ENCODE peak calls at places on chromosomes 5 and 9, in four cellular contexts. Y is IMR-90, U is BJ, I is A549. V is an unnamed sample.

GRCh38 chr5:109601736-109602135 is 88.0 kb upstream of the MAN2A1 start:
- DNase-seq in U (no peak), Y (no peak), I (no peak), V (no peak)

GRCh38 chr5:135206862-135207261 is 172.8 kb upstream of the PITX1 start:
- DNase-seq in I (no peak), Y (no peak), U (no peak), V (no peak)

GRCh38 chr5:134247411-134247810 is 21.5 kb upstream of the PPP2CA start:
- DNase-seq in Y (peak; percentile 96), U (peak; percentile 83), I (no peak), V (no peak)

GRCh38 chr9:114619205-114619758 is 8.2 kb downstream of the TMEM268 start:
- DNase-seq in Y (no peak), U (no peak), I (no peak), V (no peak)

GRCh38 chr5:176650354-176650884 is 3.1 kb downstream of the TSPAN17 start:
- DNase-seq in I (no peak), Y (no peak), U (no peak), V (no peak)

GRCh38 chr5:141846031-141846430 is 32.2 kb downstream of the PCDH1 start:
- DNase-seq in Y (peak; percentile 85), I (no peak), U (no peak), V (no peak)

GRCh38 chr5:67542489-67542888 is 345.9 kb upstream of the CD180 start:
- DNase-seq in I (no peak), U (no peak), Y (no peak), V (no peak)

GRCh38 chr9:85212887-85213286 is 528.9 kb downstream of the AGTPBP1 start:
- DNase-seq in I (no peak), Y (no peak), U (peak; percentile 5), V (no peak)

GRCh38 chr9:128102861-128103588 is 24.5 kb downstream of the PTGES2 start:
- DNase-seq in I (no peak), Y (no peak), U (no peak), V (no peak)

GRCh38 chr5:99763021-99763814 is 772.0 kb upstream of the FAM174A start:
- DNase-seq in U (no peak), Y (no peak), I (no peak), V (no peak)

GRCh38 chr5:146878471-146879172 is at the start of gene PPP2R2B:
- DNase-seq in Y (peak; percentile 1), U (no peak), I (no peak), V (no peak)

GRCh38 chr5:148186248-148187003 is 16.4 kb upstream of the SPINK6 start:
- DNase-seq in Y (peak; percentile 22), U (no peak), I (no peak), V (no peak)

GRCh38 chr5:134530375-134531077 is 5.1 kb downstream of the JADE2 start:
- DNase-seq in U (no peak), Y (peak; percentile 76), I (no peak), V (no peak)

GRCh38 chr5:15386122-15386521 is 113.9 kb upstream of the FBXL7 start:
- DNase-seq in Y (no peak), I (no peak), U (no peak), V (no peak)

GRCh38 chr9:39588056-39588814 is 232.8 kb downstream of the SPATA31A1 start:
- DNase-seq in Y (no peak), I (peak; percentile 1), U (no peak), V (no peak)

GRCh38 chr9:137449931-137450537 is 8.9 kb upstream of the ENTPD8 start:
- DNase-seq in I (no peak), U (no peak), Y (no peak), V (no peak)

GRCh38 chr5:115321309-115321708 is 24.9 kb upstream of the CCDC112 start:
- DNase-seq in I (no peak), Y (peak; percentile 23), U (no peak), V (no peak)

GRCh38 chr9:71403106-71403505 is 281.7 kb upstream of the TRPM3 start:
- DNase-seq in I (no peak), Y (no peak), U (no peak), V (no peak)

GRCh38 chr5:115450741-115451140 is 93.8 kb downstream of the FEM1C start:
- DNase-seq in I (no peak), U (peak; percentile 77), Y (peak; percentile 92), V (no peak)

GRCh38 chr5:114377050-114377844 is 15.4 kb downstream of the KCNN2 start:
- DNase-seq in U (no peak), I (no peak), Y (no peak), V (no peak)

GRCh38 chr5:79202076-79202475 is 33.9 kb upstream of the JMY start:
- DNase-seq in Y (peak; percentile 23), U (no peak), I (peak; percentile 29), V (no peak)

GRCh38 chr5:163408311-163408923 is 29.0 kb upstream of the CCNG1 start:
- DNase-seq in Y (peak; percentile 53), U (peak; percentile 7), I (peak; percentile 50), V (peak; percentile 13)

GRCh38 chr5:31901807-31902530 is 263.0 kb downstream of the PDZD2 start:
- DNase-seq in U (no peak), Y (no peak), I (no peak), V (no peak)

GRCh38 chr5:84086517-84086916 is 298.2 kb downstream of the EDIL3 start:
- DNase-seq in I (no peak), Y (peak; percentile 48), U (no peak), V (no peak)

GRCh38 chr5:62596691-62597090 is 18.1 kb downstream of the LRRC70 start:
- DNase-seq in I (no peak), Y (peak; percentile 45), U (no peak), V (no peak)

GRCh38 chr5:128358826-128359225 is 179.2 kb downstream of the FBN2 start:
- DNase-seq in U (peak; percentile 26), Y (peak; percentile 23), I (no peak), V (no peak)

GRCh38 chr5:4700082-4700481 is 440.0 kb upstream of the ADAMTS16 start:
- DNase-seq in Y (no peak), U (no peak), I (no peak), V (no peak)

GRCh38 chr9:88604836-88605499 is 70.0 kb downstream of the NXNL2 start:
- DNase-seq in U (no peak), Y (no peak), I (no peak), V (no peak)

GRCh38 chr5:180093241-180093640 is 21.7 kb upstream of the RNF130 start:
- DNase-seq in U (no peak), I (no peak), Y (no peak), V (no peak)

GRCh38 chr5:180088561-180088960 is 17.0 kb upstream of the RNF130 start:
- DNase-seq in I (no peak), Y (no peak), U (no peak), V (no peak)

GRCh38 chr5:180090098-180090768 is 18.7 kb upstream of the RNF130 start:
- DNase-seq in Y (peak; percentile 59), I (peak; percentile 58), U (no peak), V (no peak)

GRCh38 chr5:180093651-180094382 is 22.3 kb upstream of the RNF130 start:
- DNase-seq in Y (no peak), I (no peak), U (no peak), V (no peak)

GRCh38 chr5:180090769-180091546 is 19.4 kb upstream of the RNF130 start:
- DNase-seq in U (no peak), I (no peak), Y (peak; percentile 14), V (no peak)
- TF ChIP-seq CTCF in U (peak; percentile 38), I (peak; percentile 41), Y (no peak), V (no peak)

GRCh38 chr9:84138543-84138942 is 157.9 kb downstream of the RMI1 start:
- DNase-seq in U (no peak), I (no peak), Y (no peak), V (no peak)

GRCh38 chr9:84139296-84140100 is 158.9 kb downstream of the RMI1 start:
- DNase-seq in U (no peak), I (no peak), Y (peak; percentile 12), V (no peak)

GRCh38 chr9:84141762-84142370 is 161.3 kb downstream of the RMI1 start:
- DNase-seq in I (no peak), U (no peak), Y (no peak), V (no peak)

GRCh38 chr9:84137968-84138367 is 157.4 kb downstream of the RMI1 start:
- DNase-seq in Y (no peak), I (no peak), U (no peak), V (no peak)

DNA sequence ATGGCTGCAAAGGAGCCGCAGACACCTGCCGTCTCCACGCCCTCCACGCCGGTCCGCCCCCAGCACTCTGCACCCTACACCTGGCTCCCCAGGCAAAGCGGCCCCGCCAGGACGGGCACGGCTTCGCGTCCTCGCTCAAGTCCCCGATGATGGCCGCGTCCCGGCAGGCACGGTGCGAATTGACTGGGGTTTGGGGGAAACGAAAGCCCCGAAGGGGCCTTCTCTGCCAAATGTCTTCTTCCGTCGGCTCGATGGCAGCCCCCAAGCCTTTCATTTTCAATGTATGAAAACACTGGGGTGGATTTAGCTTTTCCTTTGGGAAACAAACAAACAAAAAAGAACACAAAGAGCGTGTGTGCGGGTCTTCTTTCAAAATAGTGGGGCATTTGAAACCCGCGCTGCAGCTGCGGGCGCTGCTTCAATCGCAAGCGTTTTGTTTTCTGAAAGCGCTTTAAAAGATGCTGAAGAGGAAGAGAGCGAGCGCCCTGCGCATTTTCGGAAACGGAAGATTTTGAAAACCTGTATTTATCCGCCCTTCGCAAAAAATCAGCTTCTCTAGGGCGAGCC is 160.0 kb downstream of the RMI1 start:
- DNase-seq in U (no peak), Y (peak; percentile 18), I (no peak), V (no peak)
- H3K4me3 ChIP-seq in U (peak overlapping the region; percentile 18), Y (peak overlapping the region; percentile 27), I (peak overlapping the region; percentile 25), V (peak overlapping the region; percentile 52)

GRCh38 chr5:140835622-140836510 is 1.8 kb downstream of the PCDHA7 start:
- DNase-seq in Y (no peak), U (no peak), I (no peak), V (no peak)

GRCh38 chr5:140842798-140843733 is 2.1 kb downstream of the PCDHA8 start:
- DNase-seq in Y (no peak), I (no peak), U (no peak), V (no peak)

GRCh38 chr5:140840978-140841962 is at the start of gene PCDHA8:
- DNase-seq in I (peak; percentile 20), U (no peak), Y (no peak), V (no peak)
- TF ChIP-seq CTCF in I (peak; percentile 33), U (no peak), Y (peak; percentile 1), V (no peak)

GRCh38 chr5:132812949-132813598 is at the start of gene SOWAHA:
- DNase-seq in Y (no peak), I (peak; percentile 41), U (no peak), V (no peak)
- H3K4me3 ChIP-seq in Y (peak within 1 kb of the TSS; percentile 32), I (peak within 1 kb of the TSS; percentile 70), U (peak within 1 kb of the TSS; percentile 17), V (peak within 1 kb of the TSS; percentile 42)

GRCh38 chr9:129572517-129572916 is 48.4 kb downstream of the C9orf50 start:
- DNase-seq in Y (no peak), U (no peak), I (no peak), V (no peak)
- TF ChIP-seq CTCF in Y (no peak), U (no peak), I (no peak), V (no peak)

GRCh38 chr9:107268560-107268959 is 14.5 kb upstream of the RAD23B start:
- DNase-seq in U (no peak), Y (no peak), I (no peak), V (no peak)

GRCh38 chr9:107270580-107270979 is 12.5 kb upstream of the RAD23B start:
- DNase-seq in U (no peak), I (no peak), Y (no peak), V (no peak)

GRCh38 chr9:107269254-107269653 is 13.8 kb upstream of the RAD23B start:
- DNase-seq in Y (no peak), I (no peak), U (no peak), V (no peak)

GRCh38 chr9:107270082-107270481 is 13.0 kb upstream of the RAD23B start:
- DNase-seq in U (no peak), I (no peak), Y (no peak), V (no peak)

GRCh38 chr9:107269681-107270080 is 13.4 kb upstream of the RAD23B start:
- DNase-seq in Y (peak; percentile 55), I (no peak), U (no peak), V (no peak)
- H3K4me3 ChIP-seq in Y (no peak overlapping the region), I (no peak overlapping the region), U (no peak overlapping the region), V (no peak overlapping the region)